ENCODE peak calls at places on chromosomes 7 and 10, in four cellular contexts. R is activated T-cell treated with anti-CD3 and anti-CD28 coated beads, Interleukin-2, amount 50 U/mL, for 4 hours; O is thyroid gland; C is fibroblast of villous mesenchyme. X is an unnamed sample.

GRCh38 chr7:143008007-143008901 is 18.7 kb downstream of the OR9A2 start:
- DNase-seq in O (peak; percentile 81), C (peak; percentile 62), R (peak; percentile 82), X (peak; percentile 19)

GRCh38 chr7:157529768-157530560 is 193.2 kb downstream of the DNAJB6 start:
- DNase-seq in C (no peak), O (no peak), R (no peak), X (no peak)

GRCh38 chr7:104791065-104791464 is 222.9 kb upstream of the KMT2E start:
- DNase-seq in R (no peak), C (no peak), O (peak; percentile 2), X (peak; percentile 98)

GRCh38 chr7:123749537-123749857 is 694 bp upstream of the WASL start:
- DNase-seq in R (peak; percentile 15), O (no peak), C (peak; percentile 81), X (no peak)

GRCh38 chr10:14244147-14244546 is 86.6 kb downstream of the FRMD4A start:
- DNase-seq in O (no peak), C (no peak), R (no peak), X (no peak)

GRCh38 chr10:70931168-70931805 is 42.9 kb upstream of the PCBD1 start:
- DNase-seq in R (no peak), O (peak; percentile 5), C (peak; percentile 8), X (no peak)

GRCh38 chr7:73669316-73669715 is 1.7 kb downstream of the VPS37D start:
- DNase-seq in R (no peak), C (no peak), O (no peak), X (no peak)

GRCh38 chr10:71323407-71323806 is 4.3 kb downstream of the SLC29A3 start:
- DNase-seq in C (peak; percentile 19), O (no peak), R (no peak), X (peak; percentile 15)

GRCh38 chr10:48381971-48382370 is 75.5 kb downstream of the MAPK8 start:
- DNase-seq in R (no peak), O (no peak), C (no peak), X (no peak)

GRCh38 chr7:155312108-155312507 is 14.4 kb downstream of the INSIG1 start:
- DNase-seq in O (no peak), R (no peak), C (no peak), X (no peak)

GRCh38 chr10:59337254-59337653 is 25.1 kb downstream of the FAM13C start:
- DNase-seq in O (peak; percentile 68), R (no peak), C (peak; percentile 5), X (peak; percentile 96)

GRCh38 chr7:158572000-158572828 is 15.4 kb downstream of the PTPRN2 start:
- DNase-seq in R (no peak), C (no peak), O (no peak), X (no peak)

GRCh38 chr7:12269100-12269895 is 58.2 kb downstream of the TMEM106B start:
- DNase-seq in R (no peak), O (no peak), C (no peak), X (no peak)

GRCh38 chr7:45651540-45651939 is 77.4 kb downstream of the ADCY1 start:
- DNase-seq in C (no peak), R (no peak), O (no peak), X (no peak)

GRCh38 chr7:116180302-116180701 is 30.0 kb upstream of the TES start:
- DNase-seq in C (peak; percentile 65), R (no peak), O (no peak), X (peak; percentile 36)

GRCh38 chr10:14586901-14587300 is 187.8 kb downstream of the FAM107B start:
- DNase-seq in C (no peak), R (peak; percentile 60), O (peak; percentile 27), X (no peak)

GRCh38 chr10:5910323-5911100 is 20.5 kb downstream of the FBH1 start:
- DNase-seq in O (no peak), C (no peak), R (no peak), X (no peak)

GRCh38 chr10:48656241-48656921 is 28.3 kb upstream of the WDFY4 start:
- DNase-seq in O (peak; percentile 94), C (peak; percentile 93), R (peak; percentile 75), X (peak; percentile 51)

GRCh38 chr10:115854740-115855435 is 418.1 kb downstream of the GFRA1 start:
- DNase-seq in C (no peak), R (no peak), O (no peak), X (no peak)

GRCh38 chr7:27953777-27954176 is 213.8 kb downstream of the TAX1BP1 start:
- DNase-seq in O (no peak), C (no peak), R (no peak), X (no peak)

GRCh38 chr10:19968745-19969144 is 152.5 kb downstream of the PLXDC2 start:
- DNase-seq in R (no peak), C (no peak), O (no peak), X (no peak)

GRCh38 chr10:129932182-129932581 is 31.9 kb downstream of the EBF3 start:
- DNase-seq in R (no peak), O (no peak), C (no peak), X (no peak)

GRCh38 chr7:129212596-129212995 is 12.2 kb upstream of the AHCYL2 start:
- DNase-seq in R (no peak), C (no peak), O (no peak), X (no peak)

GRCh38 chr7:150595361-150595760 is 28.2 kb downstream of the GIMAP4 start:
- DNase-seq in R (no peak), C (no peak), O (no peak), X (no peak)

GRCh38 chr10:70234668-70235447 is 1.6 kb upstream of the PPA1 start:
- DNase-seq in O (no peak), C (peak; percentile 94), R (no peak), X (no peak)

GRCh38 chr10:77416327-77417135 is 221.1 kb downstream of the KCNMA1 start:
- DNase-seq in R (no peak), O (peak; percentile 27), C (peak; percentile 76), X (no peak)

GRCh38 chr7:17384400-17384799 is 85.9 kb downstream of the AHR start:
- DNase-seq in R (no peak), O (no peak), C (no peak), X (peak; percentile 27)

GRCh38 chr7:151018421-151019129 is 5.7 kb downstream of the ATG9B start:
- DNase-seq in R (no peak), C (no peak), O (peak; percentile 40), X (no peak)